ENCODE peak calls at places on chromosomes 11 and 22, in eight cellular contexts. One of them, this sample, is unnamed. For H3K9me3, the result is how much of the 10 kb centered on the place peaks cover.

GRCh38 chr22:22565991-22566390 is 6.9 kb upstream of the PRAME start:
- DNase-seq in tibial artery: no peak
- DNase-seq in esophagus muscularis mucosa: no peak
- DNase-seq in upper lobe of right lung: no peak
- DNase-seq in heart left ventricle: no peak
- DNase-seq in K562: no peak
- DNase-seq in Caco-2: no peak
- DNase-seq in NT2/D1: no peak
- DNase-seq in this sample: peak

GRCh38 chr11:113289341-113290187 is 24.8 kb upstream of the TTC12 start:
- DNase-seq in tibial artery: no peak
- DNase-seq in esophagus muscularis mucosa: no peak
- DNase-seq in upper lobe of right lung: peak
- DNase-seq in heart left ventricle: peak
- DNase-seq in K562: peak
- DNase-seq in Caco-2: peak
- DNase-seq in NT2/D1: peak
- DNase-seq in this sample: peak

GRCh38 chr22:27614291-27615007 is 187.1 kb downstream of the MN1 start:
- DNase-seq in tibial artery: no peak
- DNase-seq in esophagus muscularis mucosa: no peak
- DNase-seq in upper lobe of right lung: no peak
- DNase-seq in heart left ventricle: no peak
- DNase-seq in K562: no peak
- DNase-seq in Caco-2: no peak
- DNase-seq in NT2/D1: no peak
- DNase-seq in this sample: peak

GRCh38 chr11:65576867-65577755 is 1.3 kb downstream of the EHBP1L1 start:
- DNase-seq in tibial artery: peak
- DNase-seq in esophagus muscularis mucosa: no peak
- DNase-seq in upper lobe of right lung: peak
- DNase-seq in heart left ventricle: peak
- DNase-seq in K562: no peak
- DNase-seq in Caco-2: no peak
- DNase-seq in NT2/D1: no peak
- DNase-seq in this sample: peak

GRCh38 chr22:40414838-40415505 is 44.6 kb downstream of the SGSM3 start:
- DNase-seq in tibial artery: no peak
- DNase-seq in esophagus muscularis mucosa: no peak
- DNase-seq in upper lobe of right lung: no peak
- DNase-seq in heart left ventricle: no peak
- DNase-seq in K562: no peak
- DNase-seq in Caco-2: no peak
- DNase-seq in NT2/D1: no peak
- DNase-seq in this sample: no peak

GRCh38 chr11:66950113-66950535 is 8.1 kb downstream of the PC start:
- DNase-seq in tibial artery: no peak
- DNase-seq in esophagus muscularis mucosa: no peak
- DNase-seq in upper lobe of right lung: no peak
- DNase-seq in heart left ventricle: no peak
- DNase-seq in K562: peak
- DNase-seq in Caco-2: peak
- DNase-seq in NT2/D1: peak
- DNase-seq in this sample: peak

GRCh38 chr22:27918351-27919221 is 470 bp downstream of the PITPNB start:
- DNase-seq in tibial artery: peak
- DNase-seq in esophagus muscularis mucosa: peak
- DNase-seq in upper lobe of right lung: peak
- DNase-seq in heart left ventricle: peak
- DNase-seq in K562: peak
- DNase-seq in Caco-2: peak
- DNase-seq in NT2/D1: peak
- DNase-seq in this sample: peak

GRCh38 chr11:108198833-108199232 is 23.6 kb downstream of the NPAT start:
- DNase-seq in tibial artery: peak
- DNase-seq in esophagus muscularis mucosa: no peak
- DNase-seq in upper lobe of right lung: peak
- DNase-seq in heart left ventricle: no peak
- DNase-seq in K562: no peak
- DNase-seq in Caco-2: no peak
- DNase-seq in NT2/D1: no peak
- DNase-seq in this sample: no peak

GRCh38 chr11:57903441-57904123 is 120.1 kb upstream of the OR9Q1 start:
- DNase-seq in tibial artery: no peak
- DNase-seq in esophagus muscularis mucosa: peak
- DNase-seq in upper lobe of right lung: no peak
- DNase-seq in heart left ventricle: no peak
- DNase-seq in K562: peak
- DNase-seq in Caco-2: peak
- DNase-seq in NT2/D1: no peak
- DNase-seq in this sample: peak

GRCh38 chr11:12838463-12839120 is 164.4 kb downstream of the TEAD1 start:
- DNase-seq in tibial artery: no peak
- DNase-seq in esophagus muscularis mucosa: no peak
- DNase-seq in upper lobe of right lung: no peak
- DNase-seq in heart left ventricle: no peak
- DNase-seq in K562: no peak
- DNase-seq in Caco-2: no peak
- DNase-seq in NT2/D1: no peak
- DNase-seq in this sample: peak

GRCh38 chr11:32023370-32023964 is 67.4 kb upstream of the RCN1 start:
- DNase-seq in tibial artery: no peak
- DNase-seq in esophagus muscularis mucosa: no peak
- DNase-seq in upper lobe of right lung: no peak
- DNase-seq in heart left ventricle: no peak
- DNase-seq in K562: no peak
- DNase-seq in Caco-2: no peak
- DNase-seq in NT2/D1: no peak
- DNase-seq in this sample: no peak

GRCh38 chr11:109984634-109985289 is 108.4 kb upstream of the ZC3H12C start:
- DNase-seq in tibial artery: no peak
- DNase-seq in esophagus muscularis mucosa: no peak
- DNase-seq in upper lobe of right lung: no peak
- DNase-seq in heart left ventricle: no peak
- DNase-seq in K562: no peak
- DNase-seq in Caco-2: no peak
- DNase-seq in NT2/D1: no peak
- DNase-seq in this sample: no peak

GRCh38 chr22:40628354-40629042 is 8.0 kb downstream of the MRTFA start:
- DNase-seq in tibial artery: no peak
- DNase-seq in esophagus muscularis mucosa: no peak
- DNase-seq in upper lobe of right lung: peak
- DNase-seq in heart left ventricle: no peak
- DNase-seq in K562: no peak
- DNase-seq in Caco-2: no peak
- DNase-seq in NT2/D1: no peak
- DNase-seq in this sample: peak

GRCh38 chr11:130181295-130182272 is 22.0 kb downstream of the ST14 start:
- DNase-seq in tibial artery: no peak
- DNase-seq in esophagus muscularis mucosa: no peak
- DNase-seq in upper lobe of right lung: no peak
- DNase-seq in heart left ventricle: no peak
- DNase-seq in K562: no peak
- DNase-seq in Caco-2: peak
- DNase-seq in NT2/D1: no peak
- DNase-seq in this sample: peak

GRCh38 chr11:76803811-76804600 is 20.9 kb downstream of the TSKU start:
- DNase-seq in tibial artery: peak
- DNase-seq in esophagus muscularis mucosa: peak
- DNase-seq in upper lobe of right lung: peak
- DNase-seq in heart left ventricle: no peak
- DNase-seq in K562: no peak
- DNase-seq in Caco-2: no peak
- DNase-seq in NT2/D1: no peak
- DNase-seq in this sample: peak

GRCh38 chr11:64887757-64888405 is 9.5 kb upstream of the EHD1 start:
- DNase-seq in tibial artery: peak
- DNase-seq in esophagus muscularis mucosa: no peak
- DNase-seq in upper lobe of right lung: peak
- DNase-seq in heart left ventricle: peak
- DNase-seq in K562: peak
- DNase-seq in Caco-2: peak
- DNase-seq in NT2/D1: peak
- DNase-seq in this sample: peak

GRCh38 chr11:47394322-47395224 is 13.8 kb upstream of the SLC39A13 start:
- DNase-seq in tibial artery: peak
- DNase-seq in esophagus muscularis mucosa: no peak
- DNase-seq in upper lobe of right lung: peak
- DNase-seq in heart left ventricle: peak
- DNase-seq in K562: peak
- DNase-seq in Caco-2: no peak
- DNase-seq in NT2/D1: no peak
- DNase-seq in this sample: no peak

GRCh38 chr11:86477495-86478155 is 102.9 kb downstream of the CCDC81 start:
- DNase-seq in tibial artery: peak
- DNase-seq in esophagus muscularis mucosa: no peak
- DNase-seq in upper lobe of right lung: no peak
- DNase-seq in heart left ventricle: no peak
- DNase-seq in K562: peak
- DNase-seq in Caco-2: no peak
- DNase-seq in NT2/D1: no peak
- DNase-seq in this sample: peak

DNA sequence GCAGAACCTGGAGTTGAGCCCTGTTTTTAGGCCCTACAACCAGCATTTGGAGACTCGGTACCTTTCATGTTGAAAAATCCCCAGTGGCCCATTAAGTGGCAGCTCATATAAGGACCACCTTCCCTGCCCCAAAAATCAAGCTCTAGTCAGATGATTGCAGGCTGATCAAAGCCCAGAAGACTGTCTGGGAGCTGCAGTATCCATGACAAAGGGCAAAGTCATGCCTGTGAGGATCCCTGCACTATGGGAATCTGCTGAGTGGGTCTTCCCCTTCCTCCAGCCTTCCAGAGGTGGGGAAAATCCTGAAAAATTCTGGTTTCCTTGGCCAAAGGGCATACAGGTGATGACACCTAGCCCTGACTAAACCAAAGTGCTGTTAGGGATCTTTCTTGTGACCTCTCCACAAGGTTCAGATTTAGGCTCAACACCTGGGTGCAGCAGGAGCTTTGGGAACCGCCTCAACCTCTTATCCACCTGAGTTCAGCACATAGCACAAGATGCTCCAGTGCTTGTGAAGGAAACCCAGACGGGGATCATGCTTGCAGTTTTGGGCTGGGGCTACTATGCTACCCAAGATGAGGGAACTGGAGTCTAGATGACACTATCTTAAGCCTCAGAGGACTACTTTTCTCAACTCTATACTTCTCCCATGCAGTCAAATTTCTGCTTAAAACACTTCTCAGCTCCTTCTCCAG is 1.2 kb upstream of the TRIM3 start:
- DNase-seq in tibial artery: no peak
- DNase-seq in esophagus muscularis mucosa: no peak
- DNase-seq in upper lobe of right lung: no peak
- DNase-seq in heart left ventricle: no peak
- DNase-seq in K562: no peak
- DNase-seq in Caco-2: no peak
- DNase-seq in NT2/D1: peak
- DNase-seq in this sample: peak
- H3K4me3 ChIP-seq in tibial artery: peak
- H3K4me3 ChIP-seq in esophagus muscularis mucosa: no peak
- H3K4me3 ChIP-seq in upper lobe of right lung: no peak
- H3K4me3 ChIP-seq in heart left ventricle: no peak
- H3K4me3 ChIP-seq in K562: no peak
- H3K4me3 ChIP-seq in Caco-2: no peak
- H3K4me3 ChIP-seq in NT2/D1: no peak
- H3K4me3 ChIP-seq in this sample: peak

DNA sequence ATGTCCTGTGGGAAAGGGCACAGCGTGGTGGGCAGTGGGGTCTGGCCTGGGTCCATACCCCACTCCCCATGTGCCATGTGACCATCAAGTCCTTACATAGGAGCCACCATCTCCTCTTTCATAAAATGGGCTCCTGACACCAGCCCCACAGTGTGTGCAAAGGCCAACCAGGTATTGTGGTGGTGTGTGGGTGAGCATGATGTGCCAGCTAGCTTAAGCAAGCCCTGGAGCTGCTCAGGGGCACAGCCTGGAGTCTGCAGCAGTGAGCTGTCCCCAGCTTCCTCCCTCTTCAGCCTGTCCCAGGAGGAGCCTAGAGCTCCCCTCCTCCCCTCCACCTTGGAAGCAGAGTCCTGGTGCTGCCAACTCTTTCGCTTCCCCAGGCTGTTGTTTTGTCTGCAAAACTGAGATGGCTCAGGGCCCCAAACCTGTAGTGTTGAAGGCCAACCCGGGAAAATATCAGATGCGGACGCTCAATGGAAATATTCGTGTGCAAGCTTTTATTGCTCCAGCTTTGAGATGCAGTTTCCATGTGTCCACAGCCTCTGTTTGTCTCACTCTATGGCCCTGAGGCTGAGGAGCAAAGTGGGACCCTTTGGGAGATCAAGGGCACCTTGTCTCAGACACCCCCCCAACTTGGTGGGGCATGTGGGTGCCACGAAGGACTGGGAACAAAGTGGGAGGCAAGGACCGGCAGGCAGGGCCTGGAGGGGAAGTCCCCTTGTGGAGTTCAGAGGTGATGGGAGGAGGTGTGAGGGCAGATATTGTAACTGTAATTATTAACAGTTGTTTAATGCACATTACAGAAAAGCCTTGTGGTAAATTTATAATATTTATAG is 92.6 kb downstream of the CTTN start:
- DNase-seq in tibial artery: no peak
- DNase-seq in esophagus muscularis mucosa: no peak
- DNase-seq in upper lobe of right lung: peak
- DNase-seq in heart left ventricle: peak
- DNase-seq in K562: no peak
- DNase-seq in Caco-2: peak
- DNase-seq in NT2/D1: no peak
- DNase-seq in this sample: no peak
- H3K9me3 ChIP-seq in tibial artery: under half
- H3K9me3 ChIP-seq in esophagus muscularis mucosa: under half
- H3K9me3 ChIP-seq in upper lobe of right lung: under half
- H3K9me3 ChIP-seq in heart left ventricle: under half
- H3K9me3 ChIP-seq in K562: under half
- H3K9me3 ChIP-seq in Caco-2: under half
- H3K9me3 ChIP-seq in NT2/D1: under half
- H3K9me3 ChIP-seq in this sample: under half

DNA sequence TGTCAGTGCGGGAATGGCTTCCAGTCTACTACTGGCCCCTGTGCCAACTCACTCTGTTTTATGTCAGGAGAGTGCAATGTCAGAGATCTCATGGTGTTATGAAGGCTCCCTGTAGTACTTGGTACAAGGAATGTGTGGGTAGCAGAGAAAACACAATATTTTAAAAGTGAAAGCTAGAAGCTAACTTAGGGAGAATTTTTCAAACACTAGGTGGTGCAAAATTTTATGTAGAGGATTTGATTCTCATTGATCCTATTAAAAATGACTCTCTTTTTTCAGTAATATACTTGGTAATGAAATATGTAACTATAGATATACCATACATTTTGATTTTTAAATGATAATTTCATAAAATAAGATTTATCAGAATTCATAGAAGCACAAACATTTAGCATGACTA is 134.7 kb downstream of the JRKL start:
- DNase-seq in tibial artery: no peak
- DNase-seq in esophagus muscularis mucosa: no peak
- DNase-seq in upper lobe of right lung: no peak
- DNase-seq in heart left ventricle: no peak
- DNase-seq in K562: no peak
- DNase-seq in Caco-2: no peak
- DNase-seq in NT2/D1: no peak
- DNase-seq in this sample: peak
- H3K4me3 ChIP-seq in tibial artery: no peak
- H3K4me3 ChIP-seq in esophagus muscularis mucosa: no peak
- H3K4me3 ChIP-seq in upper lobe of right lung: no peak
- H3K4me3 ChIP-seq in heart left ventricle: no peak
- H3K4me3 ChIP-seq in K562: no peak
- H3K4me3 ChIP-seq in Caco-2: no peak
- H3K4me3 ChIP-seq in NT2/D1: no peak
- H3K4me3 ChIP-seq in this sample: no peak

GRCh38 chr11:55819330-55819729 is at the start of gene OR5D18:
- DNase-seq in tibial artery: no peak
- DNase-seq in esophagus muscularis mucosa: no peak
- DNase-seq in upper lobe of right lung: no peak
- DNase-seq in heart left ventricle: no peak
- DNase-seq in K562: no peak
- DNase-seq in Caco-2: no peak
- DNase-seq in NT2/D1: no peak
- DNase-seq in this sample: no peak
- H3K9me3 ChIP-seq in tibial artery: under half
- H3K9me3 ChIP-seq in esophagus muscularis mucosa: under half
- H3K9me3 ChIP-seq in upper lobe of right lung: under half
- H3K9me3 ChIP-seq in heart left ventricle: under half
- H3K9me3 ChIP-seq in K562: under half
- H3K9me3 ChIP-seq in Caco-2: under half
- H3K9me3 ChIP-seq in NT2/D1: under half
- H3K9me3 ChIP-seq in this sample: under half